ENCODE peak calls at places on chromosomes 4 and X, in six cellular contexts. Q, Z, O, T, C and J are unnamed samples.
A peak's percentile ranks its signal among the peaks of the same experiment; 100 is the strongest.

GRCh38 chr4:169241480-169241879 is 29.3 kb downstream of the SH3RF1 start:
- DNase-seq in C (no peak), T (no peak), Z (no peak), O (no peak), Q (no peak), J (no peak)

GRCh38 chrX:21132686-21133393 is 241.4 kb upstream of the CNKSR2 start:
- DNase-seq in O (no peak), T (no peak), Q (no peak), Z (no peak), C (no peak), J (no peak)

GRCh38 chrX:70089575-70090297 is 27.5 kb downstream of the OTUD6A start:
- DNase-seq in C (peak; percentile 10), Z (no peak), O (no peak), T (no peak), Q (peak; percentile 59), J (no peak)

GRCh38 chrX:15376956-15377355 is 7.3 kb downstream of the VEGFD start:
- DNase-seq in Z (no peak), Q (peak; percentile 3), O (no peak), T (no peak), C (no peak), J (no peak)

GRCh38 chr4:8442596-8443358 is 2.2 kb downstream of the TRMT44 start:
- DNase-seq in Z (no peak), T (no peak), C (no peak), Q (no peak), O (no peak), J (no peak)

GRCh38 chr4:22237846-22238513 is 277.9 kb downstream of the ADGRA3 start:
- DNase-seq in Q (no peak), O (peak; percentile 71), T (no peak), Z (no peak), C (no peak), J (no peak)

GRCh38 chr4:163398238-163398637 is 54.5 kb downstream of the NPY5R start:
- DNase-seq in Z (no peak), Q (no peak), O (no peak), C (no peak), T (no peak), J (no peak)

GRCh38 chr4:79650794-79651431 is 242.9 kb upstream of the GK2 start:
- DNase-seq in T (no peak), Z (no peak), Q (peak; percentile 32), O (no peak), C (no peak), J (no peak)

GRCh38 chr4:153318696-153319320 is 25.7 kb upstream of the MND1 start:
- DNase-seq in O (peak; percentile 47), T (peak; percentile 74), Q (peak; percentile 72), Z (no peak), C (no peak), J (peak; percentile 69)

GRCh38 chr4:8419222-8420041 is 21.1 kb downstream of the ACOX3 start:
- DNase-seq in T (no peak), O (no peak), Z (no peak), C (no peak), Q (peak; percentile 50), J (peak; percentile 74)

GRCh38 chrX:40176256-40176978 is 78.7 kb upstream of the BCOR start:
- DNase-seq in Q (peak; percentile 24), C (peak; percentile 81), O (peak; percentile 53), Z (no peak), T (peak; percentile 74), J (peak; percentile 75)

GRCh38 chrX:119411959-119412358 is 12.8 kb downstream of the SLC25A43 start:
- DNase-seq in O (no peak), Q (no peak), T (no peak), C (no peak), Z (no peak), J (no peak)

GRCh38 chr4:54185380-54185779 is 43.7 kb upstream of the PDGFRA start:
- DNase-seq in Z (no peak), T (no peak), Q (no peak), O (no peak), C (no peak), J (no peak)

GRCh38 chrX:103215768-103216085 is 819 bp downstream of the BEX4 start:
- DNase-seq in Z (no peak), O (no peak), T (peak; percentile 80), Q (no peak), C (peak; percentile 10), J (no peak)

GRCh38 chr4:82890913-82891727 is at the start of gene SEC31A:
- DNase-seq in Z (peak; percentile 89), O (peak; percentile 97), C (peak; percentile 97), T (peak; percentile 95), Q (peak; percentile 94), J (peak; percentile 95)
- TF ChIP-seq CTCF in Z (no peak), O (no peak), C (no peak), T (no peak), Q (no peak), J (no peak)

GRCh38 chr4:81040175-81040659 is 9.7 kb downstream of the BMP3 start:
- DNase-seq in C (no peak), Z (no peak), T (peak; percentile 15), O (peak; percentile 45), Q (peak; percentile 49), J (no peak)
- TF ChIP-seq CTCF in C (peak; percentile 52), Z (peak; percentile 74), T (peak; percentile 90), O (peak; percentile 71), Q (peak; percentile 56), J (peak; percentile 54)

GRCh38 chr4:56902703-56903102 is 5.0 kb upstream of the REST start:
- DNase-seq in Q (no peak), C (no peak), Z (no peak), O (no peak), T (no peak), J (no peak)
- TF ChIP-seq CTCF in Q (no peak), C (no peak), Z (no peak), O (no peak), T (no peak), J (no peak)

GRCh38 chr4:74318270-74318669 is 10.0 kb downstream of the EPGN start:
- DNase-seq in T (no peak), Z (no peak), C (no peak), Q (no peak), O (no peak), J (no peak)

GRCh38 chr4:74324262-74324661 is 16.0 kb downstream of the EPGN start:
- DNase-seq in Z (no peak), T (no peak), C (no peak), O (peak; percentile 52), Q (no peak), J (no peak)

GRCh38 chr4:74317616-74318256 is 9.5 kb downstream of the EPGN start:
- DNase-seq in T (no peak), Q (peak; percentile 79), C (no peak), Z (no peak), O (no peak), J (no peak)

GRCh38 chr4:74319506-74319905 is 11.2 kb downstream of the EPGN start:
- DNase-seq in O (no peak), Q (no peak), C (no peak), Z (no peak), T (no peak), J (no peak)

DNA sequence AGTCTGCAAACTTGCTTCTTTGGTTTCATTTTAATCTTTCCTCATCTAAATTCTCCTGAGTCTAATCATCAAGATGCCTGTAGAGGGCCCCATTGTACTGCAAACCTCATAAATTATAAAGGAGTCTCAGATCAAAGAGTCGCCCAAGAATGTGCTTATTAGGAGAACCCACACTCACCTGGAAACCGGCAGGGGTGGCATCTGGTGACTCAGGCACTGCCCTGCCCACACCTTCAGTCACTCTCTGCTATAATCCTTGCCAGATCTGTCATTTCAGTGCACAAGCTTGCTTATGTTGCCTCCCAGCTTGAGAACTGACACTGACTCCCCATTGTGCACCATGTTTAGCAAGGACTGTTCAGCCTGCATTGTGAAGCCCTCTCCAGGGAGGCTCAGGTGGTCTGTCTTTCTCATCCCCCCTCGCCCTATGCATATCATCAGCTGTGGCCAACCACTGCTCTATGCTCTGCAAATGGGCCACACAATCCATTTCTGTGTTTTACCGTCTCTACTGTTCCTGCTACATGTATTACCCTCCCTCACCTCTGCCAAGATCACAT is 12.4 kb downstream of the EPGN start:
- DNase-seq in Q (peak; percentile 83), C (no peak), O (peak; percentile 94), Z (no peak), T (peak; percentile 7), J (peak; percentile 25)
- TF ChIP-seq CTCF in Q (peak; percentile 62), C (peak; percentile 34), O (peak; percentile 73), Z (no peak), T (peak; percentile 72), J (peak; percentile 19)

DNA sequence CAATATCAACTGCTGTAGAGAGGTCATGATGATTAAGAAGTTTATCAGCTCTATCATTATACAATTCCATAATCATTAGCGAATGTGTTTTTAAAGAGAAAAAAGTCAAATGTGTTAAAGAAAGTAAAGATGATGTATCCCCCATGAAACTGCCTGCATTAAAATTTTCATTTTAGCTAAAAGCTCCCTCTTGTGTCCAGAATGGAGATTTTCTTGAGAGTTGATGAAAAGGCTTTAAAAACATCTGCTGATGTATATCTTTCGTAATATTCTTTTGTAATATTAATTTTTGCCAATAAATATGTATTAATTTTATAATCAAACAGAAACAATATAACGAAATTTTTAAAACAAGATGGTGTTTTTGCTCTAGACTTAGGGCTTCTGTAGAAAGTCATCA is 52.1 kb upstream of the LHFPL1 start:
- DNase-seq in Z (no peak), O (peak; percentile 10), T (no peak), Q (peak; percentile 26), C (no peak), J (no peak)
- TF ChIP-seq CTCF in Z (no peak), O (peak; percentile 35), T (peak; percentile 59), Q (no peak), C (no peak), J (no peak)

GRCh38 chrX:153381684-153382532 is 19.2 kb downstream of the PNMA6E start:
- DNase-seq in Z (no peak), O (no peak), T (peak; percentile 84), C (no peak), Q (peak; percentile 84), J (no peak)
- TF ChIP-seq CTCF in Z (no peak), O (peak; percentile 4), T (peak; percentile 27), C (no peak), Q (peak; percentile 2), J (peak; percentile 12)